ENCODE peak calls at places on chromosomes 3 and 15, in five cellular contexts. R is neuronal stem cell, D is HAP-1, J is fibroblast of lung, B is lower leg skin. Z is an unnamed sample.

GRCh38 chr15:88744548-88745020 is 58.7 kb upstream of the ACAN start:
- DNase-seq in D (no peak), J (no peak), R (peak), B (no peak), Z (peak)

GRCh38 chr3:32951410-32951811 is at the start of gene CCR4:
- DNase-seq in B (no peak), R (no peak), D (no peak), J (no peak), Z (no peak)

GRCh38 chr3:16456784-16457415 is 56.6 kb downstream of the RFTN1 start:
- DNase-seq in D (no peak), B (no peak), J (peak), R (no peak), Z (no peak)

GRCh38 chr3:136728918-136729317 is 23.3 kb downstream of the STAG1 start:
- DNase-seq in R (no peak), B (no peak), D (no peak), J (peak), Z (no peak)

GRCh38 chr3:27046346-27046745 is 322.8 kb downstream of the NEK10 start:
- DNase-seq in J (no peak), B (no peak), R (no peak), D (no peak), Z (no peak)

GRCh38 chr3:5009506-5010100 is 30.4 kb downstream of the BHLHE40 start:
- DNase-seq in R (no peak), J (no peak), B (peak), D (no peak), Z (no peak)

GRCh38 chr3:101036213-101036618 is 43.0 kb upstream of the ABI3BP start:
- DNase-seq in B (no peak), D (no peak), R (peak), J (peak), Z (no peak)

GRCh38 chr15:59751552-59752413 is 62.7 kb upstream of the BNIP2 start:
- DNase-seq in B (no peak), J (peak), R (peak), D (no peak), Z (peak)

GRCh38 chr15:91471410-91471993 is 371.4 kb downstream of the SV2B start:
- DNase-seq in D (no peak), J (peak), B (no peak), R (no peak), Z (no peak)

GRCh38 chr15:72489943-72490554 is 15.9 kb downstream of the ARIH1 start:
- DNase-seq in R (no peak), B (no peak), J (no peak), D (no peak), Z (no peak)

DNA sequence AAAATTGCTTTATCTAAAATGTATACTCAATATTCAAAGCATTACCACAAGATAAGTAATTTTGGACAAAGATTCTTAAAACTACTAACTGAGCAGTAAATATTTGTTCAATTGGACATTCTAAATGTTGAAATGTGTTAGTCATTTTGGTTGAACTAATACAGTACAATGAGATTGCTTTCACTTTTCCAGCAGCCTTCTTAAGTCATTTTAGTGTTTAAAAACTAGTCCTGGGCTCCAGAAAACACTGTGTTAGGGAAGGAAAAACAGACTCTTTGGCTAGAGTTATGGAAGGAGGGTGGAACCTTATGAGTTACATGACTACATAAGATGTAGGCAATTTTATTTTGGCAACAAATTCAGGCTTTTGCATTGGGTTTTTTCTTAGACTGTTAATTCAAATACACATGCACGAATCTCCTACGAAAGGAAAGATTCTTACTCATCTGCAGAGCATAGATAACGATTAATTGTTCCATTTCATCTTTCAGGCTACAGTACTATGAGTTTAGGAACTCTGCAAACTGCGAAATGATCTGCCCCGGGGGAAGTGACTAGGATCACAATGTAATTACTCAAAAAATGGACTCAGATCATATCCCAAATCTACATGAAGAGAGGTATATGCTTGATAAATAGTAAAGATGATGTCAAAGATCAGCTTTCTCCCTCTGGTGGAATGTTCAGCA is 492.8 kb upstream of the MDFIC2 start:
- DNase-seq in R (no peak), J (peak), B (no peak), D (no peak), Z (no peak)
- H3K4me3 ChIP-seq in R (no peak), J (no peak), B (no peak), D (no peak), Z (no peak)

DNA sequence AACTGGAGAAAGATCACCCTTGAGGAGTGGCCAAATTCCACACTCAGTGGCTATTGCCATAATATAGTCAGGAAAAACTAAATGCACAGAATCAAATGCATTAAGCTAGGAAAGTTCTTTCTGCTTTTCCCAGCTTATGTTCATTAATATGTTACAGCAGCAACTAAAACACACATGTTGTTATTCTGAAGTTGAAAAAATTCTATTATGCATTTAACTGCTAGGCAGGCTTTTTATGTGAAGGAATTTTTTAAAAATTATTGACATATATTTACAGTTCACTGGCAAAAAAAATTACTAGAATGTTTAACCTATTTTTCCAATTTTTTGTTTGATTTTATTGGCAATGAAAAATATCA is 135.2 kb upstream of the IL12A start:
- DNase-seq in R (no peak), J (no peak), B (no peak), D (no peak), Z (no peak)
- H3K4me3 ChIP-seq in R (no peak), J (peak), B (no peak), D (no peak), Z (no peak)

GRCh38 chr3:14225421-14225820 is 46.8 kb downstream of the LSM3 start:
- DNase-seq in J (no peak), D (no peak), B (peak), R (no peak), Z (no peak)
- H3K4me3 ChIP-seq in J (no peak), D (no peak), B (no peak), R (no peak), Z (no peak)

GRCh38 chr3:134030801-134031619 is 1.3 kb upstream of the SLCO2A1 start:
- DNase-seq in J (no peak), R (no peak), D (no peak), B (no peak), Z (no peak)

GRCh38 chr3:134030382-134030753 is 643 bp upstream of the SLCO2A1 start:
- DNase-seq in D (no peak), R (no peak), B (peak), J (no peak), Z (peak)

GRCh38 chr3:134029256-134029733 is 430 bp downstream of the SLCO2A1 start:
- DNase-seq in D (no peak), B (peak), J (peak), R (no peak), Z (peak)

GRCh38 chr3:134028486-134029255 is 1.1 kb downstream of the SLCO2A1 start:
- DNase-seq in R (no peak), J (no peak), D (no peak), B (peak), Z (no peak)

GRCh38 chr3:134029734-134030381 is at the start of gene SLCO2A1:
- DNase-seq in D (peak), B (peak), R (peak), J (peak), Z (peak)
- H3K4me3 ChIP-seq in D (peak), B (peak), R (peak), J (peak), Z (peak)

DNA sequence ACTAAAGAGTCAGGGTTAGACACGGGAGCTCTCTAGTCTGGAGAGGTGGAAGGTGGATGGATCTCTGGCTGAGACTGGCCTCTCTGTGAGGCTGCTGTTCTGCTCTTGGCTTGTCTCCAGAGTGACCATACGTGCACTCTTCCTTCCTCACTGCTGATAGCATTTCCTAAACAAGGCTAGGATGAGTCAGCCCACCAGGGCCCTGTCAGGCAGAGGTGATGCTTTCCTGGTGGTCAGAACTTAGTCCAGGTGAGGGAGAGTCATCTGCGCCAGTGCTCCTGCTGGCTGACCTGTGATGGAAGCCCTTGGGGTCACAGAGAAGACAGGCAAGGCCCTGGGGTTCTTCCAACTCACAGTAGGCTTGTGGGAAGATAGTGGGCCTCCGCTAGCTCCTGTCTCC is 16.3 kb downstream of the ALPK3 start:
- DNase-seq in D (no peak), B (peak), J (peak), R (no peak), Z (no peak)
- H3K4me3 ChIP-seq in D (no peak), B (no peak), J (no peak), R (no peak), Z (no peak)

GRCh38 chr3:178054505-178054904 is 481.7 kb upstream of the KCNMB2 start:
- DNase-seq in R (no peak), D (no peak), B (no peak), J (peak), Z (no peak)

GRCh38 chr3:178058629-178059028 is 477.6 kb upstream of the KCNMB2 start:
- DNase-seq in J (peak), B (no peak), D (no peak), R (no peak), Z (no peak)

GRCh38 chr3:178059124-178059523 is 477.1 kb upstream of the KCNMB2 start:
- DNase-seq in J (peak), R (no peak), B (no peak), D (no peak), Z (no peak)

GRCh38 chr3:178059836-178060235 is 476.4 kb upstream of the KCNMB2 start:
- DNase-seq in B (no peak), R (no peak), D (no peak), J (peak), Z (no peak)

GRCh38 chr3:178056868-178057267 is 479.4 kb upstream of the KCNMB2 start:
- DNase-seq in J (peak), D (no peak), B (no peak), R (no peak), Z (no peak)
- H3K4me3 ChIP-seq in J (no peak), D (no peak), B (no peak), R (no peak), Z (no peak)

Z was measured in H7.